ENCODE peak calls at places on chromosomes 12 and 14, in ten cellular contexts. K is skeletal muscle cell; C is CD8-positive, alpha-beta memory T cell; F is lower leg skin; M is heart right ventricle; P is pancreas; T is Jurkat, Clone E6-1; V is cardiac fibroblast; B is astrocyte; H is adrenal gland. G is an unnamed sample.

GRCh38 chr14:106024983-106025604 is 498.7 kb downstream of the TMEM121 start:
- DNase-seq in K (no peak), C (peak), F (no peak), M (no peak), P (no peak), T (peak), V (no peak), B (no peak), H (no peak), G (no peak)

GRCh38 chr12:131682511-131682895 is 28.4 kb upstream of the SFSWAP start:
- DNase-seq in K (no peak), C (peak), F (no peak), M (no peak), P (no peak), T (peak), V (no peak), B (no peak), H (no peak), G (peak)

GRCh38 chr14:72948481-72949138 is 22.3 kb downstream of the DCAF4 start:
- DNase-seq in K (no peak), C (peak), F (peak), M (peak), P (no peak), T (peak), V (peak), B (peak), H (peak), G (peak)

GRCh38 chr14:61185534-61185933 is 95.6 kb downstream of the TMEM30B start:
- DNase-seq in K (no peak), C (no peak), F (no peak), M (no peak), P (no peak), T (no peak), V (no peak), B (no peak), H (no peak), G (no peak)

GRCh38 chr12:102407776-102408486 is 72.4 kb downstream of the IGF1 start:
- DNase-seq in K (no peak), C (no peak), F (no peak), M (no peak), P (no peak), T (no peak), V (no peak), B (peak), H (no peak), G (no peak)

GRCh38 chr14:88879016-88879415 is 54.6 kb downstream of the TTC8 start:
- DNase-seq in K (peak), C (no peak), F (no peak), M (no peak), P (no peak), T (no peak), V (peak), B (peak), H (peak), G (no peak)

GRCh38 chr12:106119301-106119700 is 19.5 kb downstream of the NUAK1 start:
- DNase-seq in K (no peak), C (no peak), F (no peak), M (no peak), P (no peak), T (no peak), V (no peak), B (no peak), H (no peak), G (no peak)

GRCh38 chr12:89350661-89351488 is 1.4 kb downstream of the DUSP6 start:
- DNase-seq in K (no peak), C (peak), F (no peak), M (no peak), P (no peak), T (no peak), V (peak), B (no peak), H (no peak), G (peak)

GRCh38 chr14:25846232-25846631 is 751.6 kb downstream of the NOVA1 start:
- DNase-seq in K (no peak), C (no peak), F (no peak), M (no peak), P (no peak), T (no peak), V (no peak), B (no peak), H (no peak), G (no peak)

GRCh38 chr12:25099010-25099409 is 96.0 kb downstream of the DNAI7 start:
- DNase-seq in K (no peak), C (no peak), F (no peak), M (no peak), P (no peak), T (no peak), V (no peak), B (no peak), H (no peak), G (no peak)

GRCh38 chr12:122834921-122835692 is at the start of gene HIP1R:
- DNase-seq in K (no peak), C (peak), F (peak), M (no peak), P (peak), T (peak), V (peak), B (no peak), H (peak), G (peak)

GRCh38 chr12:6684609-6685008 is 4.6 kb downstream of the ZNF384 start:
- DNase-seq in K (no peak), C (peak), F (no peak), M (no peak), P (no peak), T (peak), V (peak), B (no peak), H (no peak), G (peak)

GRCh38 chr14:96160030-96160912 is 44.4 kb upstream of the BDKRB2 start:
- DNase-seq in K (no peak), C (no peak), F (no peak), M (no peak), P (no peak), T (no peak), V (no peak), B (no peak), H (no peak), G (no peak)

GRCh38 chr14:59148334-59148900 is 40.0 kb upstream of the DAAM1 start:
- DNase-seq in K (no peak), C (no peak), F (no peak), M (no peak), P (no peak), T (no peak), V (no peak), B (no peak), H (no peak), G (no peak)

GRCh38 chr12:116241157-116241772 is 36.2 kb downstream of the MED13L start:
- DNase-seq in K (no peak), C (no peak), F (no peak), M (no peak), P (no peak), T (no peak), V (peak), B (no peak), H (no peak), G (no peak)

GRCh38 chr12:78898416-78898815 is 33.8 kb downstream of the SYT1 start:
- DNase-seq in K (peak), C (no peak), F (no peak), M (peak), P (peak), T (no peak), V (peak), B (peak), H (peak), G (no peak)

GRCh38 chr14:104871145-104871655 is 6.1 kb downstream of the CEP170B start:
- DNase-seq in K (no peak), C (no peak), F (no peak), M (no peak), P (peak), T (no peak), V (no peak), B (no peak), H (no peak), G (no peak)

GRCh38 chr14:65243766-65244442 is 141.6 kb upstream of the MAX start:
- DNase-seq in K (no peak), C (no peak), F (no peak), M (no peak), P (peak), T (peak), V (peak), B (no peak), H (no peak), G (peak)

GRCh38 chr12:76264617-76265016 is 83.6 kb downstream of the BBS10 start:
- DNase-seq in K (no peak), C (no peak), F (no peak), M (no peak), P (no peak), T (no peak), V (peak), B (no peak), H (no peak), G (no peak)

GRCh38 chr12:74964390-74964789 is 245.2 kb downstream of the KCNC2 start:
- DNase-seq in K (no peak), C (no peak), F (no peak), M (no peak), P (no peak), T (no peak), V (no peak), B (no peak), H (no peak), G (no peak)

GRCh38 chr12:25590021-25590721 is 37.1 kb upstream of the LMNTD1 start:
- DNase-seq in K (no peak), C (no peak), F (no peak), M (no peak), P (no peak), T (peak), V (no peak), B (peak), H (no peak), G (no peak)

GRCh38 chr14:37027188-37027824 is 145.1 kb downstream of the SLC25A21 start:
- DNase-seq in K (no peak), C (no peak), F (no peak), M (no peak), P (no peak), T (no peak), V (no peak), B (no peak), H (no peak), G (no peak)

GRCh38 chr12:40103043-40103442 is 2.8 kb downstream of the SLC2A13 start:
- DNase-seq in K (no peak), C (no peak), F (no peak), M (no peak), P (no peak), T (no peak), V (no peak), B (no peak), H (no peak), G (no peak)

GRCh38 chr12:47867496-47867941 is 37.3 kb downstream of the VDR start:
- DNase-seq in K (peak), C (no peak), F (no peak), M (no peak), P (no peak), T (no peak), V (peak), B (peak), H (no peak), G (no peak)

GRCh38 chr12:77161944-77162343 is 96.6 kb upstream of the E2F7 start:
- DNase-seq in K (no peak), C (no peak), F (no peak), M (no peak), P (no peak), T (no peak), V (no peak), B (no peak), H (no peak), G (no peak)

GRCh38 chr12:82912406-82912805 is 225.7 kb downstream of the TMTC2 start:
- DNase-seq in K (peak), C (no peak), F (no peak), M (no peak), P (no peak), T (no peak), V (peak), B (peak), H (no peak), G (no peak)

GRCh38 chr14:103535891-103536565 is 7.0 kb downstream of the TRMT61A start:
- DNase-seq in K (no peak), C (no peak), F (no peak), M (no peak), P (no peak), T (no peak), V (no peak), B (no peak), H (no peak), G (no peak)

DNA sequence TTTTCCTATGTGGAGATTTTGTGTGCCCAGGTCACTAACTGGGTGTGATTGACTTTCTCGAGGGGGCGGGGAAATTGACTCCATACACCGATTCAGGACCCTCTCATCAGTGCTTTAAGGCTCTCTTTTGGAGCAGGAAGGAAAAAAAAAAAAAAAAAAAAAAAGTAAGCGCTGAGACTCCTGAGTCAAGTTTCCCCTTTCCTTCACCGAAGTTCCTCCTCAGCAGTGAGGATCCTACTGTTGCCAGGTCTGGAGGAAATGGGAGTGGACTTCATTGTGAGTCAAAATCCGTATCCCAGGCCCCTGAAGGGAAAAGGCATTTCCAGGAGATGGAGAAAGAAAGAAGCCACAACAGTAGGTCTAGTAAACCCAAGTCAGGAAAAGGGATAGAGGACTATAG is 1.4 kb downstream of the PPFIBP1 start:
- DNase-seq in K (peak), C (no peak), F (no peak), M (peak), P (no peak), T (no peak), V (peak), B (peak), H (no peak), G (no peak)
- H3K4me3 ChIP-seq in K (peak), C (no peak), F (no peak), M (peak), P (peak), T (no peak), V (peak), B (peak), H (no peak), G (no peak)

GRCh38 chr14:102233081-102233480 is 71.9 kb downstream of the MOK start:
- DNase-seq in K (no peak), C (no peak), F (no peak), M (no peak), P (no peak), T (no peak), V (no peak), B (no peak), H (no peak), G (no peak)

GRCh38 chr14:102236026-102236425 is 68.9 kb downstream of the MOK start:
- DNase-seq in K (no peak), C (no peak), F (no peak), M (no peak), P (no peak), T (no peak), V (no peak), B (no peak), H (no peak), G (no peak)

GRCh38 chr14:102238131-102238530 is 66.8 kb downstream of the MOK start:
- DNase-seq in K (no peak), C (no peak), F (no peak), M (no peak), P (no peak), T (no peak), V (no peak), B (no peak), H (no peak), G (no peak)

GRCh38 chr14:102234331-102235264 is 70.4 kb downstream of the MOK start:
- DNase-seq in K (no peak), C (no peak), F (no peak), M (no peak), P (no peak), T (no peak), V (peak), B (no peak), H (no peak), G (no peak)

DNA sequence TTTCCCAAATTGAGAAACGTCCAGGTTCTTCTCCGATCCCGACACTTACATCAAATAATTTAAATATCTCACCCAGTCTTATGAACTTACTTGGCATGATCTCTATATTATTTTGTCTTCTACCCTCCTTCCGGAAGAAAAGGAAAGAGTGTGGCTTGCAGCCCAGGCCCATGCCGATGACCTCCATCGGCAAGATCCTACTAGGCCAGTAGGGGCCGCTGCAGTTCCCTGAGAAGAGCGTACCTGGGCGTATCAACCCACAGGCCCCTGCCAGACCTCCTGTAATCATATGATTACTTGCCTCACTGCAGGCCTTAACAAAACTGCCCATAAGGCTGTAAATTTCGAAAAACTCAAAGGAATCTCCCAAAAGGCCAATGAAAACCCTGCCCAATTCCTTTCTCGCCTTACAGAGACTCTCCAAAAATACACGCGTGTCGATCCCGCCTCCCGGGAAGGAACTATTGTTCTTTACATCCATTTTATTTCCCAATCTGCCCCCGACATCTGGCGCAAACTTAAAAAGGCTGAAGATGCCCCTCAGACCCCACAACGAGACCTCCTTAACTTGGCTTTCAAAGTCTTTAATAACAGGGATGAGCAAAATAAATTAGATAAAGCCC is 69.6 kb downstream of the MOK start:
- DNase-seq in K (peak), C (peak), F (peak), M (peak), P (peak), T (peak), V (peak), B (peak), H (peak), G (peak)
- H3K4me3 ChIP-seq in K (peak), C (no peak), F (no peak), M (peak), P (no peak), T (no peak), V (peak), B (no peak), H (no peak), G (no peak)

GRCh38 chr12:52261211-52261484 is 13.3 kb upstream of the KRT86 start:
- DNase-seq in K (no peak), C (no peak), F (no peak), M (no peak), P (no peak), T (no peak), V (no peak), B (no peak), H (no peak), G (no peak)
- H3K4me3 ChIP-seq in K (no peak), C (no peak), F (no peak), M (no peak), P (no peak), T (no peak), V (no peak), B (no peak), H (no peak), G (no peak)

GRCh38 chr12:52009081-52009751 is 2.5 kb downstream of the TAMALIN start:
- DNase-seq in K (no peak), C (no peak), F (no peak), M (no peak), P (no peak), T (no peak), V (peak), B (no peak), H (no peak), G (peak)

GRCh38 chr12:52011602-52012214 is 5.0 kb downstream of the TAMALIN start:
- DNase-seq in K (no peak), C (no peak), F (no peak), M (no peak), P (no peak), T (no peak), V (no peak), B (no peak), H (no peak), G (no peak)

GRCh38 chr12:52013626-52014310 is 7.0 kb downstream of the TAMALIN start:
- DNase-seq in K (no peak), C (no peak), F (no peak), M (no peak), P (no peak), T (no peak), V (no peak), B (no peak), H (no peak), G (no peak)

GRCh38 chr12:52010152-52010622 is 3.4 kb downstream of the TAMALIN start:
- DNase-seq in K (peak), C (no peak), F (peak), M (peak), P (peak), T (no peak), V (peak), B (peak), H (peak), G (no peak)

DNA sequence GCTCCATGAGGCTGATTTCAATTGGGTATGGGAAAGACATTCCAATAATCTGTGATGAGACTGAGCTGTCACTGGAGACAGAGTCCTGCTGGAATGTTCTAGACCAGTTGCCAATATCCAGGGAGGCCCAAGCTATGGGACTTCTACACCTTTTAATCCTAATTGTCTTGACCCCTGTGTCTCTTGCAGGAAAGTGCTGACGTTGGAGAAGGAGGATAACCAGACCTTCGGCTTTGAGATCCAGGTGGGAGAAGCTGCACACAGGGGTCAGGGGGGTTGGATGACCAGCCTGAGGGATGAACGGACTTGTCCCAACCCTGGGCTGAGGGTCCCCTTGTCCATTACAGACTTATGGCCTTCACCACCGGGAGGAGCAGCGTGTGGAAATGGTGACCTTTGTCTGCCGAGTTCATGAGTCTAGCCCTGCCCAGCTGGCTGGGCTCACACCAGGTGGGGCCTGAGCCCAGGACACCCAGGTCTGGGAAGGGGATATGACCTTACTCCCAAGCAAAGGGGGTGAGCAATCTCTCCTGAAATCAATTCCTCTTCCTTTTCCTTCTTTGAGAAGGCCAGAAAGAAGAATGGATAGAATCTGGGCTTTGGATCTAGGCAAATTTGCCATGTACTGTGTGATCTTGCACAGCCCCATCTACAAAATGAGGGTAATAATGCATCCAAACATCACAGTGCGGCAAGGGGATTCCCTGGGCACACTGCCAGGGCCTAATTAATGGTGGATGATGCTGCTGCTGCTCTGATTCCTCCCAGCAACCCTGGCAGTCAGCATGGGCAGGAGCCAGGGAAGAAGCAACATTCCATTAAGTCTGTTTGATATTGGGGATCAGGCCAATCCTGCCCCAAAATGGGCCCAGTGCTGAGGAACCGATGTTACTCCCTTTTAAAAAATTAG is 4.2 kb downstream of the TAMALIN start:
- DNase-seq in K (no peak), C (no peak), F (no peak), M (no peak), P (no peak), T (no peak), V (no peak), B (no peak), H (no peak), G (no peak)
- H3K4me3 ChIP-seq in K (peak), C (no peak), F (no peak), M (peak), P (no peak), T (no peak), V (peak), B (no peak), H (no peak), G (no peak)

GRCh38 chr12:1553987-1554982 is 40.1 kb downstream of the FBXL14 start:
- DNase-seq in K (no peak), C (no peak), F (no peak), M (no peak), P (no peak), T (no peak), V (no peak), B (no peak), H (no peak), G (no peak)
- H3K4me3 ChIP-seq in K (no peak), C (no peak), F (no peak), M (no peak), P (no peak), T (no peak), V (no peak), B (no peak), H (no peak), G (no peak)

GRCh38 chr14:50678163-50678562 is 10.1 kb upstream of the SAV1 start:
- DNase-seq in K (no peak), C (no peak), F (no peak), M (no peak), P (no peak), T (no peak), V (no peak), B (no peak), H (no peak), G (no peak)
- H3K4me3 ChIP-seq in K (no peak), C (no peak), F (no peak), M (no peak), P (no peak), T (no peak), V (no peak), B (peak), H (no peak), G (no peak)

GRCh38 chr12:109773384-109774011 is 59.7 kb downstream of the TRPV4 start:
- DNase-seq in K (no peak), C (no peak), F (no peak), M (no peak), P (no peak), T (peak), V (no peak), B (no peak), H (peak), G (no peak)
- H3K4me3 ChIP-seq in K (no peak), C (no peak), F (no peak), M (no peak), P (no peak), T (no peak), V (no peak), B (no peak), H (no peak), G (no peak)

G was measured in CD4-positive, alpha-beta memory T cell.